ENCODE peak calls at places on chromosome X, in five cellular contexts. L, X, Z, P and K are unnamed samples.
A peak's percentile ranks its signal among the peaks of the same experiment; 100 is the strongest.

GRCh38 chrX:22345884-22346283 is 73.2 kb downstream of the CBLL2 start:
- DNase-seq in L (no peak), X (no peak), Z (no peak), P (no peak), K (no peak)

GRCh38 chrX:155056877-155057792 is 13.8 kb downstream of the CMC4 start:
- DNase-seq in L (peak; percentile 67), X (peak; percentile 69), Z (peak; percentile 12), P (peak; percentile 51), K (peak; percentile 82)

GRCh38 chrX:136193771-136194170 is 46.4 kb downstream of the FHL1 start:
- DNase-seq in L (no peak), X (no peak), Z (peak; percentile 3), P (no peak), K (no peak)

GRCh38 chrX:40542208-40542607 is 38.6 kb upstream of the ATP6AP2 start:
- DNase-seq in L (no peak), X (no peak), Z (no peak), P (no peak), K (no peak)

GRCh38 chrX:129649268-129650182 is 5.2 kb downstream of the APLN start:
- DNase-seq in L (no peak), X (no peak), Z (no peak), P (no peak), K (no peak)

GRCh38 chrX:37380920-37381319 is 31.8 kb downstream of the PRRG1 start:
- DNase-seq in L (no peak), X (no peak), Z (no peak), P (no peak), K (no peak)

GRCh38 chrX:74924449-74925209 is 623 bp downstream of the NEXMIF start:
- DNase-seq in L (peak; percentile 14), X (peak; percentile 45), Z (peak; percentile 7), P (peak; percentile 58), K (peak; percentile 76)

GRCh38 chrX:123822965-123823364 is 36.9 kb upstream of the XIAP start:
- DNase-seq in L (no peak), X (no peak), Z (no peak), P (no peak), K (no peak)

GRCh38 chrX:46712733-46713132 is 46.2 kb downstream of the SLC9A7 start:
- DNase-seq in L (no peak), X (no peak), Z (no peak), P (no peak), K (peak; percentile 45)